ENCODE peak calls at places on chromosomes 7 and 10, in five cellular contexts. S, F, B, A and R are unnamed samples.

GRCh38 chr10:93171837-93172236 is 98.1 kb downstream of the CYP26A1 start:
- DNase-seq in A (no peak), B (no peak), S (no peak), F (no peak), R (no peak)

GRCh38 chr7:65475734-65476319 is 102.2 kb downstream of the ZNF92 start:
- DNase-seq in A (no peak), F (no peak), S (no peak), B (peak), R (peak)

GRCh38 chr7:130941322-130942210 is 207.6 kb upstream of the KLF14 start:
- DNase-seq in S (peak), A (no peak), B (no peak), F (no peak), R (no peak)

GRCh38 chr7:138170959-138171703 is 94.9 kb downstream of the AKR1D1 start:
- DNase-seq in A (no peak), F (no peak), B (no peak), S (no peak), R (peak)

GRCh38 chr10:70355234-70356021 is 27.0 kb downstream of the LRRC20 start:
- DNase-seq in A (no peak), B (no peak), S (no peak), F (no peak), R (peak)

GRCh38 chr7:66418537-66418936 is 210.1 kb upstream of the KCTD7 start:
- DNase-seq in S (no peak), F (no peak), B (no peak), A (no peak), R (no peak)

GRCh38 chr7:123060446-123060845 is 64.9 kb upstream of the TAS2R16 start:
- DNase-seq in B (no peak), A (no peak), S (no peak), F (no peak), R (no peak)

GRCh38 chr10:74967850-74968620 is 141.6 kb downstream of the KAT6B start:
- DNase-seq in A (no peak), F (no peak), B (peak), S (no peak), R (no peak)

GRCh38 chr7:122364761-122365280 is 60.3 kb upstream of the FEZF1 start:
- DNase-seq in A (no peak), S (no peak), F (no peak), B (no peak), R (no peak)

GRCh38 chr7:95632609-95633008 is 36.3 kb upstream of the PDK4 start:
- DNase-seq in S (peak), F (no peak), B (no peak), A (no peak), R (no peak)

GRCh38 chr7:124201768-124202349 is 169.0 kb upstream of the TMEM229A start:
- DNase-seq in S (no peak), F (no peak), A (no peak), B (no peak), R (no peak)

GRCh38 chr10:128528781-128529180 is 402.6 kb upstream of the MKI67 start:
- DNase-seq in S (no peak), A (no peak), F (no peak), B (no peak), R (no peak)

GRCh38 chr10:13306103-13306502 is 6.2 kb upstream of the PHYH start:
- DNase-seq in B (no peak), A (no peak), S (no peak), F (no peak), R (no peak)

GRCh38 chr10:16987129-16987670 is 142.4 kb downstream of the CUBN start:
- DNase-seq in B (peak), A (no peak), S (no peak), F (no peak), R (no peak)

GRCh38 chr7:143374556-143374955 is 6.6 kb upstream of the ZYX start:
- DNase-seq in S (no peak), F (no peak), A (no peak), B (no peak), R (no peak)

GRCh38 chr10:91257310-91257709 is 36.8 kb downstream of the PCGF5 start:
- DNase-seq in S (no peak), A (no peak), F (no peak), B (no peak), R (no peak)

GRCh38 chr7:22895491-22895890 is 72.8 kb upstream of the TOMM7 start:
- DNase-seq in S (no peak), B (no peak), F (no peak), A (no peak), R (no peak)

GRCh38 chr10:7410800-7411670 is at the start of gene SFMBT2:
- DNase-seq in B (peak), A (no peak), F (peak), S (peak), R (peak)

GRCh38 chr7:107940951-107941350 is 50.0 kb downstream of the DLD start:
- DNase-seq in F (no peak), B (no peak), S (no peak), A (no peak), R (no peak)

GRCh38 chr10:26725837-26726727 is 28.6 kb downstream of the PDSS1 start:
- DNase-seq in A (no peak), S (peak), B (peak), F (peak), R (peak)

GRCh38 chr10:103888113-103888841 is 29.7 kb downstream of the STN1 start:
- DNase-seq in A (peak), B (peak), F (no peak), S (peak), R (peak)

GRCh38 chr7:159007308-159008054 is 137.2 kb downstream of the VIPR2 start:
- DNase-seq in S (no peak), B (no peak), A (no peak), F (no peak), R (no peak)

GRCh38 chr7:132430863-132431822 is 145.1 kb downstream of the PLXNA4 start:
- DNase-seq in F (no peak), B (peak), S (no peak), A (no peak), R (no peak)

GRCh38 chr7:36278767-36279171 is 110.9 kb upstream of the ANLN start:
- DNase-seq in F (no peak), A (no peak), S (no peak), B (no peak), R (no peak)

GRCh38 chr7:2525161-2525930 is 5.8 kb downstream of the LFNG start:
- DNase-seq in A (no peak), B (no peak), S (no peak), F (no peak), R (no peak)

GRCh38 chr7:155870334-155871180 is 58.3 kb upstream of the SHH start:
- DNase-seq in A (no peak), F (no peak), S (no peak), B (no peak), R (no peak)

GRCh38 chr10:95580140-95580539 is 19.0 kb upstream of the SORBS1 start:
- DNase-seq in A (no peak), B (no peak), F (no peak), S (no peak), R (no peak)

GRCh38 chr10:74991435-74991834 is 120.0 kb upstream of the SAMD8 start:
- DNase-seq in F (no peak), S (no peak), A (no peak), B (peak), R (no peak)

GRCh38 chr7:74430961-74431466 is 22.7 kb upstream of the GTF2IRD1 start:
- DNase-seq in S (no peak), B (no peak), A (no peak), F (no peak), R (no peak)

GRCh38 chr10:20746856-20747255 is 150.3 kb downstream of the NEBL start:
- DNase-seq in A (no peak), B (no peak), F (no peak), S (no peak), R (no peak)

GRCh38 chr10:119178371-119179119 is at the start of gene PRDX3:
- DNase-seq in S (peak), F (peak), B (peak), A (peak), R (peak)
- TF ChIP-seq CTCF in S (no peak), F (peak), B (no peak), A (no peak), R (no peak)

GRCh38 chr7:787332-788240 is 44.7 kb upstream of the SUN1 start:
- DNase-seq in S (no peak), F (no peak), A (no peak), B (no peak), R (no peak)
- TF ChIP-seq CTCF in S (no peak), F (no peak), A (no peak), B (no peak), R (no peak)

DNA sequence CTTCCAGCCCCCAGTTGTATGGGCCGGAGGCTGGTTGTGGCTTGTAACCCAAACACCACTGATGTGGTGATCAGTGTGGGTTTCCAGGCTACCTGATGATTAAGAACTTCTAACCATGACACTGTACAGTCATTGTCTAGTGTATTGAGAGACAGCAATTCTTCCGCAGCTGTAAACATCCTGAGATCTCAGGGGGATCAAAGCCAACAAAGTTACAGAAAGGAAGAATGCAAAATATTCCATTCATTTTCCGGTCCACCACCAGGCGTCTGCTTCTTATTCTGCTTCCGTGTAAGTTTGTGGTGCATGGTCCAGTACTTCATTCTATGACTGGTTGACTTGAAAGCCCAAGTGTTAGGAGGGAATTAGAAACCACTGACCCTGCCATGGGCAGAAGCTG is 10.3 kb upstream of the GLI3 start:
- DNase-seq in B (no peak), F (no peak), A (no peak), S (no peak), R (no peak)
- TF ChIP-seq CTCF in B (no peak), F (no peak), A (no peak), S (no peak), R (no peak)

GRCh38 chr10:105258674-105259065 is 617.6 kb downstream of the SORCS3 start:
- DNase-seq in A (no peak), B (no peak), F (no peak), S (no peak), R (no peak)
- TF ChIP-seq CTCF in A (no peak), B (no peak), F (no peak), S (no peak), R (no peak)